ENCODE peak calls at places on chromosomes 11 and 22, in five cellular contexts. Y, G, J, C and T are unnamed samples.

GRCh38 chr11:134230339-134230738 is 5.9 kb downstream of the VPS26B start:
- DNase-seq in Y (no peak), G (no peak), J (no peak), C (no peak), T (no peak)

GRCh38 chr11:117822522-117823033 is 2.0 kb downstream of the FXYD2 start:
- DNase-seq in Y (peak; percentile 21), G (no peak), J (no peak), C (no peak), T (no peak)

GRCh38 chr11:120512727-120513435 is 1.3 kb downstream of the GRIK4 start:
- DNase-seq in Y (peak; percentile 42), G (peak; percentile 38), J (no peak), C (no peak), T (no peak)

GRCh38 chr11:85803920-85804319 is 7.0 kb downstream of the SYTL2 start:
- DNase-seq in Y (no peak), G (no peak), J (no peak), C (no peak), T (no peak)

GRCh38 chr11:123228489-123229163 is 33.6 kb upstream of the CLMP start:
- DNase-seq in Y (no peak), G (no peak), J (no peak), C (no peak), T (no peak)

GRCh38 chr22:35688913-35689675 is 28.6 kb upstream of the APOL5 start:
- DNase-seq in Y (no peak), G (no peak), J (no peak), C (no peak), T (no peak)

GRCh38 chr22:44659140-44659539 is 42.9 kb upstream of the PRR5 start:
- DNase-seq in Y (no peak), G (peak; percentile 24), J (no peak), C (no peak), T (no peak)

GRCh38 chr11:9815486-9816136 is 151.7 kb downstream of the SWAP70 start:
- DNase-seq in Y (no peak), G (no peak), J (no peak), C (no peak), T (no peak)

GRCh38 chr22:50525991-50526848 is 822 bp upstream of the SCO2 start:
- DNase-seq in Y (peak; percentile 85), G (peak; percentile 89), J (no peak), C (no peak), T (peak; percentile 72)

GRCh38 chr11:6403539-6403938 is 13.3 kb downstream of the SMPD1 start:
- DNase-seq in Y (no peak), G (no peak), J (no peak), C (no peak), T (no peak)
- H3K4me1 ChIP-seq in Y (peaks cover 5% of the 10 kb centered on the region), G (no peaks in the 10 kb centered on the region), J (peaks cover 19% of the 10 kb centered on the region), C (no peaks in the 10 kb centered on the region), T (no peaks in the 10 kb centered on the region)

GRCh38 chr11:45919806-45920530 is 2.3 kb upstream of the PEX16 start:
- DNase-seq in Y (no peak), G (peak; percentile 35), J (no peak), C (no peak), T (no peak)
- H3K27ac ChIP-seq in Y (no peak overlapping the region), G (no peak overlapping the region), J (peak overlapping the region; percentile 13), C (no peak overlapping the region), T (no peak overlapping the region)

DNA sequence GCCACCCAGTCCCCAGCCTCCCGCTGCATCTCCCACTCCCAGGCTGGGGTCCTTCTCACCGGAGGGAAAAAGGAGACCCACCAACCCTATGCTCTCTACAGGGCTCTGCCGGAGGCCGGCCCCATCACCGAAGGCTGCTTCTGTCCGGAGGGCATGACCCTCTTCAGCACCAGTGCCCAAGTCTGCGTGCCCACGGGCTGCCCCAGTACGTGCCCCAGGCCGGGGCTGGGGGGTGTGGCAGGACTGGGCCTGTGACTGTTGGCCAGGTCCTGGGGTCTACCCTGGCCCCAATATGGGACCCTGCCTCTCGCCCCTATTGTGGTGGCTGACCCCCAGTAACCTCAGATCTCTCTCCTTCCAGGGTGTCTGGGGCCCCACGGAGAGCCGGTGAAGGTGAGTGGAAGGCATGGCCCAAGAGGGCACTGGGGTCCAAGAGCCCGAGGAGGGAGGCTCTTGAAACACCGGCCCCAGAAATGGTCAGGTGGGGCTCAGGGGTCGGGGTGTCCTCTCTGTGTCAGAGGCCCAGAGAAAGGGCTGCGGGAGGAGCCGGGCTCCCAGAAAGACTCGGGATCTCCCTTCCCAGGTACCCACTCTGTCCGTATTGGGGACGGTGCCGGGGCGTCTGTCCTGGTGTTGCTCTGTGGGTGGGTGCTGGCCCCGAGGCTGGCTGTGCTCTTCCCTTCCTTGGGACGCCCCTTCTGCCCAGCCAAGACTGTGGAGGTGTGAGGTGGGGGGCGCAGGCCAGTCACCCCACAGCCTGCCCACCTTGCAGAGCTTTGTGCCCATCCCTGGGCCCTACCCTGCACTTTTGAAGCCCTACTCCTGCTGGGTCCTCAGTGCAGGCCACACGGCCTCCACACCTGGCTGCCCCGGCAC is 26.1 kb upstream of the MUC5B start:
- DNase-seq in Y (no peak), G (peak; percentile 36), J (no peak), C (no peak), T (no peak)
- TF ChIP-seq CTCF in Y (no peak), G (no peak), J (no peak), C (no peak), T (no peak)

DNA sequence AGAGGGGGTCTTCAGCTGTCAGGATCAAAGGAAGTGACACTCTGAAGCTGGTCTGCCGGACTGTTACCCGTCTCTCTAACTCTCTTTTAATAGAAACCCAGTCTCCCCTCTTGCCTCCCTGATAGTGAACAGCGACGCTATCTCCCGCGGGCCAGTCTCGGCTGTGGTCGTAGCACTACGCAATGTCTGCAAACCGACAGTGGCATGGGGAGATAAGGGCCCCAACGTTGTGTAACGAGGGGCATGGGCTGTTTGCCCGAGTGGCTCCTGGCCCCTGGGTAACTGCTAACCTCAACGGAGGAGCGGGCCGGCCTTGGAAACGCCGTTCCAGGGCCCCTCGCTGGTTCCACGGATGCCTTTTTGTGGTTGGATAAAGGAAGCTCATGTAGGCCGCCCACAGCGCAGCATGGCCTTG is 23.3 kb downstream of the ZBTB16 start:
- DNase-seq in Y (peak; percentile 72), G (peak; percentile 60), J (no peak), C (no peak), T (no peak)
- H3K4me1 ChIP-seq in Y (peaks cover 41% of the 10 kb centered on the region), G (peaks cover 100% of the 10 kb centered on the region), J (peaks cover 100% of the 10 kb centered on the region), C (no peaks in the 10 kb centered on the region), T (peaks cover 3% of the 10 kb centered on the region)

DNA sequence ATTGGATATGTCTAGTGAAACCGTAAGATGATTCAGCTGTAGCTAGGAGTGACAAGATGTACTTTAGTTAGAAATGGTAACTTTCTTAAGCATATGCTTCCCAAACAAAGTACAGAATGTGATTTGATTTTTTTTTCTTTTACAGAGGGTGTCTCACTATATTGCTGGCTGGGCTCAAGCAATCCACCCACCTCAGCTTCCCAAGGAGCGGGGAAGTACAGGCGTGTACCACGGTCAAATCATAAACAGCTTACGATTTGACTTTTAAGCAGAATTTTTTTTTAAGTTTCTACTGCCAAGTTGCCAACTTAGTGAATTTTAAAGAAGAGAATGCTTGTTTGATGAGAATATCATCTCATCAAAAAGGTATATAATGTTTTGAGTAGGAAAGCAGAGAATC is 34.0 kb upstream of the USP47 start:
- DNase-seq in Y (no peak), G (no peak), J (no peak), C (no peak), T (no peak)
- H3K27ac ChIP-seq in Y (no peak overlapping the region), G (no peak overlapping the region), J (no peak overlapping the region), C (no peak overlapping the region), T (peak overlapping the region; percentile 13)

GRCh38 chr22:36981247-36981775 is 37.9 kb downstream of the TST start:
- DNase-seq in Y (no peak), G (no peak), J (no peak), C (no peak), T (no peak)

GRCh38 chr22:36979511-36979910 is 39.7 kb downstream of the TST start:
- DNase-seq in Y (no peak), G (no peak), J (no peak), C (no peak), T (no peak)

GRCh38 chr22:36977947-36978660 is 41.1 kb downstream of the TST start:
- DNase-seq in Y (peak; percentile 89), G (peak; percentile 94), J (peak; percentile 42), C (peak; percentile 83), T (peak; percentile 93)

GRCh38 chr22:36979016-36979415 is 40.2 kb downstream of the TST start:
- DNase-seq in Y (no peak), G (no peak), J (no peak), C (no peak), T (no peak)

DNA sequence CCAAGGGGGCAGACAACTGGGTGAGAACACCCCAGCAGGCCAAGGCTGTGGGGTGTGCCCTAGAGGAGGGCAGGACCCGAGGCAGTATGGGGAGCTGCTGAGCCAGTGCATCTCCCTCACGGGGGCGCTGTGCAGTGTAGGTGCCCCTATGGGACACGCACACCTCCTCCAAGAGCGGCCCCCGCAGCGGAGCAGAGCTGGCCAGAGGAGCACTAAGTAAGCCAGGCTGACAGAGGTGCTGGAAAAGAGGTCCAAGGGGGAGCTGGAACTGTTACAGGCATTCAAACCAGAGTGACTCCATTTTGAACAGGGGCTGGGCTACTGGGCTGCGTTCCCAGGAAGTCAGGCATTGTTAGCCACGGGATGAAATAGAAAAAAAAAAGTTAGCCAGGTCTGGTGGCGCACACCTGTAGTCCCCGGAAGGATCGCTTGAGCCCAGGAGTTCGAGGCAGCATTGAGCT is 41.8 kb downstream of the TST start:
- DNase-seq in Y (peak; percentile 50), G (peak; percentile 81), J (no peak), C (peak; percentile 21), T (no peak)
- TF ChIP-seq CTCF in Y (no peak), G (peak; percentile 42), J (peak; percentile 41), C (no peak), T (peak; percentile 30)